ENCODE peak calls at places on chromosomes 1 and 21, in six cellular contexts. U, Y, G, K, F and C are unnamed samples.
A peak's percentile ranks its signal among the peaks of the same experiment; 100 is the strongest.

GRCh38 chr1:43067856-43068751 is 104.0 kb downstream of the EBNA1BP2 start:
- DNase-seq in G (no peak), K (no peak), Y (no peak), F (no peak), U (no peak), C (no peak)

GRCh38 chr1:18217398-18218043 is 109.9 kb downstream of the IGSF21 start:
- DNase-seq in U (peak; percentile 31), G (no peak), Y (no peak), F (no peak), K (no peak), C (no peak)

GRCh38 chr21:28657576-28657975 is 335.1 kb downstream of the LTN1 start:
- DNase-seq in K (no peak), F (no peak), G (no peak), U (no peak), Y (no peak), C (no peak)

GRCh38 chr1:110594466-110595076 is 11.6 kb downstream of the KCNA2 start:
- DNase-seq in Y (no peak), F (no peak), K (no peak), G (no peak), U (no peak), C (no peak)

GRCh38 chr1:197595244-197595904 is 179.9 kb downstream of the DENND1B start:
- DNase-seq in U (no peak), Y (no peak), G (no peak), F (no peak), K (no peak), C (no peak)

GRCh38 chr1:33758698-33759097 is 105.2 kb upstream of the HMGB4 start:
- DNase-seq in F (no peak), U (no peak), K (no peak), Y (no peak), G (no peak), C (no peak)

GRCh38 chr21:41976611-41977010 is 22.8 kb upstream of the C2CD2 start:
- DNase-seq in K (no peak), G (no peak), F (no peak), U (no peak), Y (no peak), C (no peak)

GRCh38 chr1:212561501-212561931 is 47.0 kb upstream of the ATF3 start:
- DNase-seq in F (no peak), Y (no peak), G (no peak), K (no peak), U (no peak), C (no peak)

GRCh38 chr1:219465247-219466093 is 147.4 kb downstream of the ZC3H11B start:
- DNase-seq in U (no peak), Y (peak; percentile 59), K (no peak), F (no peak), G (no peak), C (no peak)

GRCh38 chr1:110187139-110187890 is 22.8 kb upstream of the KCNC4 start:
- DNase-seq in K (no peak), G (no peak), F (no peak), U (peak; percentile 37), Y (no peak), C (no peak)

GRCh38 chr1:70143052-70143659 is 62.2 kb downstream of the LRRC40 start:
- DNase-seq in F (no peak), Y (no peak), K (no peak), U (no peak), G (no peak), C (no peak)

GRCh38 chr1:70978623-70979022 is 69.0 kb downstream of the PTGER3 start:
- DNase-seq in K (no peak), G (no peak), U (no peak), F (no peak), Y (no peak), C (no peak)

GRCh38 chr1:197590687-197591086 is 184.6 kb downstream of the DENND1B start:
- DNase-seq in G (no peak), U (no peak), K (no peak), F (no peak), Y (no peak), C (no peak)

GRCh38 chr1:116962976-116963639 is 38.5 kb upstream of the CD101 start:
- DNase-seq in K (peak; percentile 11), Y (no peak), G (no peak), F (no peak), U (no peak), C (no peak)

GRCh38 chr1:78035121-78035520 is 10.6 kb upstream of the GIPC2 start:
- DNase-seq in U (no peak), Y (no peak), F (no peak), G (no peak), K (no peak), C (no peak)

GRCh38 chr1:10904396-10905358 is 107.8 kb upstream of the TARDBP start:
- DNase-seq in U (peak; percentile 65), F (no peak), Y (no peak), G (no peak), K (peak; percentile 72), C (no peak)

GRCh38 chr1:12081648-12082396 is 18.7 kb downstream of the TNFRSF8 start:
- DNase-seq in Y (no peak), G (no peak), F (no peak), K (peak; percentile 57), U (no peak), C (no peak)

GRCh38 chr1:168709407-168709891 is 19.6 kb downstream of the DPT start:
- DNase-seq in G (no peak), Y (no peak), F (peak; percentile 50), U (peak; percentile 45), K (no peak), C (no peak)

GRCh38 chr1:5683446-5683845 is 308.8 kb downstream of the NPHP4 start:
- DNase-seq in G (no peak), Y (no peak), U (no peak), K (no peak), F (no peak), C (no peak)

GRCh38 chr1:77642196-77642595 is 40.3 kb downstream of the ZZZ3 start:
- DNase-seq in F (no peak), G (no peak), K (no peak), Y (no peak), U (no peak), C (no peak)

GRCh38 chr1:23797478-23798448 is 2.8 kb downstream of the GALE start:
- DNase-seq in K (no peak), Y (no peak), G (no peak), U (no peak), F (no peak), C (no peak)

GRCh38 chr1:186864296-186864695 is 35.5 kb downstream of the PLA2G4A start:
- DNase-seq in F (no peak), K (no peak), G (no peak), U (no peak), Y (no peak), C (no peak)

GRCh38 chr1:3242408-3243270 is 173.6 kb downstream of the PRDM16 start:
- DNase-seq in F (no peak), G (no peak), K (no peak), U (no peak), Y (no peak), C (no peak)

GRCh38 chr1:102970496-102971078 is 137.7 kb downstream of the COL11A1 start:
- DNase-seq in F (peak; percentile 41), Y (peak; percentile 0), K (peak; percentile 1), G (no peak), U (peak; percentile 77), C (no peak)

GRCh38 chr1:43279161-43279560 is 6.2 kb downstream of the C1orf210 start:
- DNase-seq in U (no peak), Y (no peak), G (peak; percentile 40), K (no peak), F (no peak), C (no peak)

GRCh38 chr1:222109836-222110235 is 367.9 kb upstream of the DUSP10 start:
- DNase-seq in Y (no peak), G (no peak), U (no peak), F (no peak), K (no peak), C (no peak)

GRCh38 chr1:76164165-76164564 is 89.6 kb downstream of the ST6GALNAC3 start:
- DNase-seq in G (no peak), F (no peak), Y (no peak), K (no peak), U (no peak), C (no peak)

DNA sequence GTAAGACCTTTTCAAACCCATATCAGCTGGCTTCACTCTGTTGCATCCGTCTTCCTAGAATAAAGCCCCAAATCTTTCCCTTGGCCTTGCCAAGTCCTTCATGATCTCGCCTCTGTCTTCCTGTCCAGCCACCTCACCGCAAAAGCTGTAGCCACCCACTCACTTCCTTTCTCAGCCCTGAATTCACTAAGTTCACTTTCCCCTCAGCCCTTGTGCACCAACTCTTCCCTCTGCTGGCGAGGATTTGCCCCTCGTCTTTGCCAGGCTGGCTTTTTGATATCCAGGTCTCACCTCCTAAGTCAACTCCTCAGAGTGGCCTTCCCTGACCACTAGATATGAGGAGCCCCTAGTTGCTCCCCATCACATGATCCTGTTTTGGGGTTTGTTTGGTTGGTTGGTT is 3.9 kb upstream of the COL16A1 start:
- DNase-seq in Y (no peak), G (no peak), F (no peak), K (no peak), U (no peak), C (no peak)
- TF ChIP-seq CTCF in Y (peak; percentile 44), G (no peak), F (no peak), K (no peak), U (peak; percentile 48), C (no peak)

GRCh38 chr21:37346841-37347430 is 19.6 kb upstream of the DYRK1A start:
- DNase-seq in Y (no peak), U (no peak), F (no peak), K (no peak), G (no peak), C (no peak)

GRCh38 chr21:37350472-37350871 is 16.1 kb upstream of the DYRK1A start:
- DNase-seq in Y (no peak), F (no peak), G (no peak), U (no peak), K (no peak), C (no peak)

GRCh38 chr21:37348664-37349063 is 17.9 kb upstream of the DYRK1A start:
- DNase-seq in G (no peak), F (no peak), K (no peak), Y (no peak), U (no peak), C (no peak)
- TF ChIP-seq CTCF in G (no peak), F (no peak), K (no peak), Y (no peak), U (no peak), C (no peak)

GRCh38 chr1:232873931-232874330 is 68.7 kb downstream of the MAP10 start:
- DNase-seq in G (no peak), Y (no peak), K (no peak), F (no peak), U (no peak), C (no peak)
- TF ChIP-seq CTCF in G (no peak), Y (no peak), K (no peak), F (no peak), U (no peak), C (no peak)

GRCh38 chr1:91700771-91701493 is 185.0 kb downstream of the TGFBR3 start:
- DNase-seq in G (no peak), F (no peak), Y (no peak), K (no peak), U (no peak), C (no peak)

GRCh38 chr1:91697322-91698260 is 188.4 kb downstream of the TGFBR3 start:
- DNase-seq in G (no peak), Y (peak; percentile 36), F (no peak), U (no peak), K (no peak), C (no peak)

GRCh38 chr1:91701494-91701869 is 184.5 kb downstream of the TGFBR3 start:
- DNase-seq in F (no peak), G (no peak), Y (no peak), K (no peak), U (no peak), C (no peak)

GRCh38 chr1:91699339-91699970 is 186.5 kb downstream of the TGFBR3 start:
- DNase-seq in K (no peak), Y (no peak), F (no peak), G (no peak), U (peak; percentile 34), C (no peak)

GRCh38 chr1:91700332-91700731 is 185.6 kb downstream of the TGFBR3 start:
- DNase-seq in Y (no peak), G (no peak), U (no peak), K (no peak), F (no peak), C (no peak)
- TF ChIP-seq CTCF in Y (no peak), G (no peak), U (peak; percentile 28), K (no peak), F (no peak), C (no peak)